ENCODE peak calls at places on chromosomes 2 and 18, in ten cellular contexts. L is brain microvascular endothelial cell, D is OCI-LY7, Z is left lung, V is right lobe of liver, U is tibial artery, Q is breast epithelium, R is mammary epithelial cell, H is ovary, P is A549. X is an unnamed sample.

GRCh38 chr2:12915792-12916191 is 199.1 kb downstream of the TRIB2 start:
- DNase-seq in L (no peak), D (no peak), Z (no peak), V (no peak), U (no peak), Q (no peak), R (no peak), H (no peak), P (no peak), X (no peak)

GRCh38 chr2:86003967-86004366 is 101.7 kb downstream of the POLR1A start:
- DNase-seq in L (no peak), D (peak), Z (no peak), V (no peak), U (no peak), Q (peak), R (no peak), H (no peak), P (no peak), X (no peak)

GRCh38 chr2:151922845-151923666 is 94.8 kb upstream of the ARL5A start:
- DNase-seq in L (peak), D (no peak), Z (peak), V (peak), U (peak), Q (no peak), R (peak), H (no peak), P (no peak), X (no peak)

GRCh38 chr2:109284816-109285215 is 155.8 kb downstream of the SH3RF3 start:
- DNase-seq in L (no peak), D (no peak), Z (no peak), V (no peak), U (no peak), Q (no peak), R (no peak), H (no peak), P (no peak), X (peak)

GRCh38 chr18:62377408-62377807 is 52.3 kb downstream of the TNFRSF11A start:
- DNase-seq in L (no peak), D (no peak), Z (no peak), V (no peak), U (no peak), Q (no peak), R (no peak), H (no peak), P (no peak), X (no peak)

GRCh38 chr2:69255760-69256159 is 131.3 kb downstream of the GFPT1 start:
- DNase-seq in L (no peak), D (no peak), Z (no peak), V (no peak), U (no peak), Q (no peak), R (no peak), H (no peak), P (no peak), X (no peak)

GRCh38 chr2:11858883-11859282 is 112.5 kb downstream of the LPIN1 start:
- DNase-seq in L (no peak), D (no peak), Z (no peak), V (no peak), U (no peak), Q (no peak), R (no peak), H (no peak), P (no peak), X (no peak)

GRCh38 chr2:74142340-74142739 is 5.4 kb downstream of the BOLA3 start:
- DNase-seq in L (no peak), D (peak), Z (no peak), V (no peak), U (no peak), Q (no peak), R (no peak), H (no peak), P (peak), X (no peak)

GRCh38 chr18:32287249-32287648 is 97.4 kb downstream of the MEP1B start:
- DNase-seq in L (no peak), D (no peak), Z (no peak), V (no peak), U (peak), Q (no peak), R (no peak), H (no peak), P (no peak), X (no peak)

GRCh38 chr18:79581911-79582310 is 97.7 kb upstream of the CTDP1 start:
- DNase-seq in L (no peak), D (no peak), Z (peak), V (peak), U (no peak), Q (peak), R (no peak), H (no peak), P (no peak), X (no peak)

GRCh38 chr2:216274194-216274593 is 98.1 kb downstream of the MARCHF4 start:
- DNase-seq in L (no peak), D (no peak), Z (no peak), V (no peak), U (no peak), Q (no peak), R (peak), H (no peak), P (no peak), X (no peak)

GRCh38 chr18:41378628-41379027 is 576.4 kb upstream of the PIK3C3 start:
- DNase-seq in L (peak), D (no peak), Z (no peak), V (no peak), U (no peak), Q (no peak), R (peak), H (no peak), P (no peak), X (peak)

GRCh38 chr2:241272298-241272721 is 43.2 kb downstream of the HDLBP start:
- DNase-seq in L (no peak), D (no peak), Z (peak), V (peak), U (peak), Q (no peak), R (no peak), H (peak), P (no peak), X (no peak)

GRCh38 chr2:95345415-95346235 is 48.5 kb downstream of the KCNIP3 start:
- DNase-seq in L (peak), D (peak), Z (peak), V (peak), U (peak), Q (peak), R (peak), H (peak), P (peak), X (peak)

GRCh38 chr2:127872354-127872753 is 13.4 kb downstream of the AMMECR1L start:
- DNase-seq in L (no peak), D (no peak), Z (no peak), V (no peak), U (no peak), Q (no peak), R (no peak), H (no peak), P (no peak), X (no peak)

GRCh38 chr2:170022692-170023091 is 155.3 kb upstream of the MYO3B start:
- DNase-seq in L (peak), D (no peak), Z (no peak), V (no peak), U (no peak), Q (no peak), R (peak), H (no peak), P (no peak), X (peak)

GRCh38 chr2:5696351-5696740 is 4.2 kb downstream of the SOX11 start:
- DNase-seq in L (peak), D (peak), Z (peak), V (no peak), U (no peak), Q (no peak), R (no peak), H (no peak), P (no peak), X (no peak)

GRCh38 chr2:138476940-138477339 is 24.6 kb upstream of the SPOPL start:
- DNase-seq in L (no peak), D (peak), Z (no peak), V (no peak), U (no peak), Q (no peak), R (no peak), H (no peak), P (no peak), X (no peak)

GRCh38 chr2:236164201-236164982 is 3.8 kb downstream of the GBX2 start:
- DNase-seq in L (no peak), D (no peak), Z (no peak), V (no peak), U (no peak), Q (no peak), R (no peak), H (no peak), P (no peak), X (no peak)

GRCh38 chr2:121583555-121583954 is 52.9 kb downstream of the RNU4ATAC start:
- DNase-seq in L (no peak), D (no peak), Z (no peak), V (no peak), U (no peak), Q (no peak), R (no peak), H (no peak), P (no peak), X (no peak)

GRCh38 chr18:46325836-46326235 is 221.7 kb downstream of the HAUS1 start:
- DNase-seq in L (no peak), D (no peak), Z (no peak), V (no peak), U (no peak), Q (no peak), R (no peak), H (no peak), P (no peak), X (no peak)
- H3K27ac ChIP-seq in L (no peak), D (no peak), Z (no peak), V (no peak), U (no peak), Q (no peak), R (no peak), H (no peak), P (no peak), X (no peak)

GRCh38 chr2:72917138-72917874 is at the start of gene EMX1:
- DNase-seq in L (no peak), D (peak), Z (peak), V (peak), U (no peak), Q (no peak), R (peak), H (no peak), P (peak), X (no peak)
- H3K4me3 ChIP-seq in L (no peak), D (peak), Z (peak), V (peak), U (peak), Q (peak), R (no peak), H (peak), P (peak), X (no peak)

GRCh38 chr2:40352321-40353099 is 99.4 kb downstream of the SLC8A1 start:
- DNase-seq in L (no peak), D (no peak), Z (no peak), V (no peak), U (no peak), Q (no peak), R (no peak), H (no peak), P (no peak), X (no peak)

GRCh38 chr2:40346535-40347354 is 105.1 kb downstream of the SLC8A1 start:
- DNase-seq in L (no peak), D (no peak), Z (no peak), V (no peak), U (peak), Q (no peak), R (no peak), H (no peak), P (no peak), X (no peak)

GRCh38 chr2:40348038-40348437 is 103.9 kb downstream of the SLC8A1 start:
- DNase-seq in L (no peak), D (no peak), Z (no peak), V (no peak), U (no peak), Q (no peak), R (no peak), H (no peak), P (no peak), X (no peak)

GRCh38 chr2:40344364-40344763 is 107.5 kb downstream of the SLC8A1 start:
- DNase-seq in L (no peak), D (no peak), Z (no peak), V (no peak), U (no peak), Q (no peak), R (no peak), H (no peak), P (no peak), X (peak)

DNA sequence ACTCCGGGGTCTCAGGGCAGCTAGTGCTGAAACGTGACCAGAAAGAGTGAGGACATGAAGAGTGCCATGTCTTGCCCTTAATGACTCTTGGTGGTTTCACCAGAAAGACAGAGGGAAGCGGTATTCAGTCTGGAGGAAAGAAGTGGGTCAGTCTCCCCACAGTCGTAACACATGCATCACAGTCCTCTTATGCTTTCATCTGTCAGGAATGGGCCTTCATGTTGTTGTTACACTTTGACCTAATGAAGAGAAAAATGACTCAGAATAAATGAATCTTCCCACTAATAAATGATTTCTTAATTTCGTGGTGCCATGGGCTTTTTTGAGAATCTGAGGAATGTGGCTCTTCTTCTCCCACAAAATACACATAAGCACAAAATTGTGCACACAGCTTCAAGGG is 103.2 kb downstream of the SLC8A1 start:
- DNase-seq in L (peak), D (no peak), Z (no peak), V (no peak), U (no peak), Q (no peak), R (peak), H (no peak), P (no peak), X (no peak)
- H3K27ac ChIP-seq in L (peak), D (no peak), Z (no peak), V (no peak), U (no peak), Q (no peak), R (no peak), H (no peak), P (no peak), X (no peak)

GRCh38 chr2:160269803-160270570 is 69.9 kb upstream of the ITGB6 start:
- DNase-seq in L (peak), D (no peak), Z (peak), V (peak), U (peak), Q (peak), R (peak), H (peak), P (peak), X (peak)

GRCh38 chr2:160268382-160268781 is 68.3 kb upstream of the ITGB6 start:
- DNase-seq in L (no peak), D (no peak), Z (no peak), V (no peak), U (no peak), Q (no peak), R (no peak), H (no peak), P (no peak), X (no peak)

GRCh38 chr2:160269365-160269764 is 69.3 kb upstream of the ITGB6 start:
- DNase-seq in L (no peak), D (no peak), Z (no peak), V (no peak), U (no peak), Q (no peak), R (no peak), H (no peak), P (no peak), X (no peak)

GRCh38 chr2:160270571-160271113 is 70.6 kb upstream of the ITGB6 start:
- DNase-seq in L (no peak), D (no peak), Z (no peak), V (no peak), U (peak), Q (no peak), R (no peak), H (peak), P (peak), X (no peak)

GRCh38 chr2:160271166-160272086 is 71.4 kb upstream of the ITGB6 start:
- DNase-seq in L (no peak), D (no peak), Z (peak), V (no peak), U (no peak), Q (no peak), R (no peak), H (peak), P (no peak), X (no peak)
- H3K4me3 ChIP-seq in L (no peak), D (no peak), Z (peak), V (no peak), U (peak), Q (peak), R (no peak), H (no peak), P (peak), X (no peak)

GRCh38 chr2:111706481-111707001 is 177.5 kb downstream of the ANAPC1 start:
- DNase-seq in L (no peak), D (peak), Z (no peak), V (no peak), U (no peak), Q (no peak), R (no peak), H (no peak), P (no peak), X (no peak)
- H3K27ac ChIP-seq in L (no peak), D (peak), Z (no peak), V (no peak), U (no peak), Q (no peak), R (no peak), H (no peak), P (peak), X (peak)

X was measured in AG04450.